ENCODE peak calls at places on chromosomes 11 and 22, in six cellular contexts. One of them, this sample, is unnamed.

GRCh38 chr11:72446929-72447753 is 12.8 kb upstream of the CLPB start:
- DNase-seq in progenitor cell of endocrine pancreas: no peak
- DNase-seq in NCI-H146: peak
- DNase-seq in ACHN: peak
- DNase-seq in NCI-H774: peak
- DNase-seq in activated CD8-positive, alpha-beta memory T cell treated with anti-CD3 and anti-CD28 coated beads, Interleukin-2, amount 50 U/mL, for 48 hours: no peak
- DNase-seq in this sample: peak

GRCh38 chr11:122439911-122440782 is 215.4 kb upstream of the UBASH3B start:
- DNase-seq in progenitor cell of endocrine pancreas: no peak
- DNase-seq in NCI-H146: no peak
- DNase-seq in ACHN: no peak
- DNase-seq in NCI-H774: peak
- DNase-seq in activated CD8-positive, alpha-beta memory T cell treated with anti-CD3 and anti-CD28 coated beads, Interleukin-2, amount 50 U/mL, for 48 hours: no peak
- DNase-seq in this sample: no peak

GRCh38 chr11:111739299-111739698 is 26.9 kb downstream of the PPP2R1B start:
- DNase-seq in progenitor cell of endocrine pancreas: no peak
- DNase-seq in NCI-H146: no peak
- DNase-seq in ACHN: no peak
- DNase-seq in NCI-H774: no peak
- DNase-seq in activated CD8-positive, alpha-beta memory T cell treated with anti-CD3 and anti-CD28 coated beads, Interleukin-2, amount 50 U/mL, for 48 hours: no peak
- DNase-seq in this sample: no peak

GRCh38 chr11:83054904-83055380 is 16.8 kb downstream of the RAB30 start:
- DNase-seq in progenitor cell of endocrine pancreas: no peak
- DNase-seq in NCI-H146: peak
- DNase-seq in ACHN: no peak
- DNase-seq in NCI-H774: peak
- DNase-seq in activated CD8-positive, alpha-beta memory T cell treated with anti-CD3 and anti-CD28 coated beads, Interleukin-2, amount 50 U/mL, for 48 hours: no peak
- DNase-seq in this sample: no peak

GRCh38 chr22:27215826-27216320 is 558.5 kb downstream of the MIAT start:
- DNase-seq in progenitor cell of endocrine pancreas: no peak
- DNase-seq in NCI-H146: no peak
- DNase-seq in ACHN: no peak
- DNase-seq in NCI-H774: no peak
- DNase-seq in activated CD8-positive, alpha-beta memory T cell treated with anti-CD3 and anti-CD28 coated beads, Interleukin-2, amount 50 U/mL, for 48 hours: no peak
- DNase-seq in this sample: no peak

GRCh38 chr11:820655-821512 is 2.2 kb downstream of the PNPLA2 start:
- DNase-seq in progenitor cell of endocrine pancreas: no peak
- DNase-seq in NCI-H146: no peak
- DNase-seq in ACHN: peak
- DNase-seq in NCI-H774: no peak
- DNase-seq in activated CD8-positive, alpha-beta memory T cell treated with anti-CD3 and anti-CD28 coated beads, Interleukin-2, amount 50 U/mL, for 48 hours: no peak
- DNase-seq in this sample: no peak

GRCh38 chr22:47130883-47131610 is 368.6 kb downstream of the TBC1D22A start:
- DNase-seq in progenitor cell of endocrine pancreas: no peak
- DNase-seq in NCI-H146: no peak
- DNase-seq in ACHN: no peak
- DNase-seq in NCI-H774: no peak
- DNase-seq in activated CD8-positive, alpha-beta memory T cell treated with anti-CD3 and anti-CD28 coated beads, Interleukin-2, amount 50 U/mL, for 48 hours: no peak
- DNase-seq in this sample: peak

GRCh38 chr11:17528181-17528691 is 16.0 kb downstream of the USH1C start:
- DNase-seq in progenitor cell of endocrine pancreas: peak
- DNase-seq in NCI-H146: peak
- DNase-seq in ACHN: peak
- DNase-seq in NCI-H774: peak
- DNase-seq in activated CD8-positive, alpha-beta memory T cell treated with anti-CD3 and anti-CD28 coated beads, Interleukin-2, amount 50 U/mL, for 48 hours: peak
- DNase-seq in this sample: no peak

GRCh38 chr22:49244466-49245420 is 582.9 kb downstream of the BRD1 start:
- DNase-seq in progenitor cell of endocrine pancreas: no peak
- DNase-seq in NCI-H146: peak
- DNase-seq in ACHN: no peak
- DNase-seq in NCI-H774: no peak
- DNase-seq in activated CD8-positive, alpha-beta memory T cell treated with anti-CD3 and anti-CD28 coated beads, Interleukin-2, amount 50 U/mL, for 48 hours: no peak
- DNase-seq in this sample: no peak

GRCh38 chr22:48528221-48528915 is 1299.3 kb downstream of the BRD1 start:
- DNase-seq in progenitor cell of endocrine pancreas: no peak
- DNase-seq in NCI-H146: peak
- DNase-seq in ACHN: no peak
- DNase-seq in NCI-H774: peak
- DNase-seq in activated CD8-positive, alpha-beta memory T cell treated with anti-CD3 and anti-CD28 coated beads, Interleukin-2, amount 50 U/mL, for 48 hours: no peak
- DNase-seq in this sample: no peak

GRCh38 chr22:46788426-46789168 is 26.1 kb downstream of the TBC1D22A start:
- DNase-seq in progenitor cell of endocrine pancreas: no peak
- DNase-seq in NCI-H146: no peak
- DNase-seq in ACHN: no peak
- DNase-seq in NCI-H774: no peak
- DNase-seq in activated CD8-positive, alpha-beta memory T cell treated with anti-CD3 and anti-CD28 coated beads, Interleukin-2, amount 50 U/mL, for 48 hours: no peak
- DNase-seq in this sample: no peak

GRCh38 chr11:75288846-75289760 is 48.5 kb downstream of the TPBGL start:
- DNase-seq in progenitor cell of endocrine pancreas: no peak
- DNase-seq in NCI-H146: no peak
- DNase-seq in ACHN: no peak
- DNase-seq in NCI-H774: no peak
- DNase-seq in activated CD8-positive, alpha-beta memory T cell treated with anti-CD3 and anti-CD28 coated beads, Interleukin-2, amount 50 U/mL, for 48 hours: no peak
- DNase-seq in this sample: no peak

GRCh38 chr11:114562166-114562916 is 2.7 kb upstream of the NXPE1 start:
- DNase-seq in progenitor cell of endocrine pancreas: no peak
- DNase-seq in NCI-H146: no peak
- DNase-seq in ACHN: no peak
- DNase-seq in NCI-H774: no peak
- DNase-seq in activated CD8-positive, alpha-beta memory T cell treated with anti-CD3 and anti-CD28 coated beads, Interleukin-2, amount 50 U/mL, for 48 hours: no peak
- DNase-seq in this sample: no peak

GRCh38 chr11:17827006-17827405 is 92.4 kb downstream of the KCNC1 start:
- DNase-seq in progenitor cell of endocrine pancreas: no peak
- DNase-seq in NCI-H146: peak
- DNase-seq in ACHN: no peak
- DNase-seq in NCI-H774: no peak
- DNase-seq in activated CD8-positive, alpha-beta memory T cell treated with anti-CD3 and anti-CD28 coated beads, Interleukin-2, amount 50 U/mL, for 48 hours: no peak
- DNase-seq in this sample: no peak

GRCh38 chr11:111526501-111526900 is 11.9 kb downstream of the HOATZ start:
- DNase-seq in progenitor cell of endocrine pancreas: no peak
- DNase-seq in NCI-H146: no peak
- DNase-seq in ACHN: peak
- DNase-seq in NCI-H774: no peak
- DNase-seq in activated CD8-positive, alpha-beta memory T cell treated with anti-CD3 and anti-CD28 coated beads, Interleukin-2, amount 50 U/mL, for 48 hours: no peak
- DNase-seq in this sample: peak

GRCh38 chr11:2525941-2526807 is 81.4 kb downstream of the KCNQ1 start:
- DNase-seq in progenitor cell of endocrine pancreas: peak
- DNase-seq in NCI-H146: no peak
- DNase-seq in ACHN: no peak
- DNase-seq in NCI-H774: no peak
- DNase-seq in activated CD8-positive, alpha-beta memory T cell treated with anti-CD3 and anti-CD28 coated beads, Interleukin-2, amount 50 U/mL, for 48 hours: peak
- DNase-seq in this sample: no peak

GRCh38 chr22:22770881-22771280 is 116.7 kb upstream of the IGLL5 start:
- DNase-seq in progenitor cell of endocrine pancreas: no peak
- DNase-seq in NCI-H146: no peak
- DNase-seq in ACHN: no peak
- DNase-seq in NCI-H774: no peak
- DNase-seq in activated CD8-positive, alpha-beta memory T cell treated with anti-CD3 and anti-CD28 coated beads, Interleukin-2, amount 50 U/mL, for 48 hours: no peak
- DNase-seq in this sample: no peak

GRCh38 chr11:46458491-46458890 is 66.9 kb upstream of the CHRM4 start:
- DNase-seq in progenitor cell of endocrine pancreas: no peak
- DNase-seq in NCI-H146: no peak
- DNase-seq in ACHN: no peak
- DNase-seq in NCI-H774: no peak
- DNase-seq in activated CD8-positive, alpha-beta memory T cell treated with anti-CD3 and anti-CD28 coated beads, Interleukin-2, amount 50 U/mL, for 48 hours: no peak
- DNase-seq in this sample: no peak

GRCh38 chr22:29215012-29215860 is 9.5 kb downstream of the EMID1 start:
- DNase-seq in progenitor cell of endocrine pancreas: no peak
- DNase-seq in NCI-H146: peak
- DNase-seq in ACHN: no peak
- DNase-seq in NCI-H774: no peak
- DNase-seq in activated CD8-positive, alpha-beta memory T cell treated with anti-CD3 and anti-CD28 coated beads, Interleukin-2, amount 50 U/mL, for 48 hours: no peak
- DNase-seq in this sample: no peak

GRCh38 chr22:49365191-49365837 is 462.4 kb downstream of the BRD1 start:
- DNase-seq in progenitor cell of endocrine pancreas: no peak
- DNase-seq in NCI-H146: peak
- DNase-seq in ACHN: no peak
- DNase-seq in NCI-H774: no peak
- DNase-seq in activated CD8-positive, alpha-beta memory T cell treated with anti-CD3 and anti-CD28 coated beads, Interleukin-2, amount 50 U/mL, for 48 hours: peak
- DNase-seq in this sample: no peak

GRCh38 chr22:35984183-35984710 is 44.4 kb downstream of the RBFOX2 start:
- DNase-seq in progenitor cell of endocrine pancreas: no peak
- DNase-seq in NCI-H146: no peak
- DNase-seq in ACHN: no peak
- DNase-seq in NCI-H774: no peak
- DNase-seq in activated CD8-positive, alpha-beta memory T cell treated with anti-CD3 and anti-CD28 coated beads, Interleukin-2, amount 50 U/mL, for 48 hours: no peak
- DNase-seq in this sample: no peak

GRCh38 chr11:27331984-27332383 is 31.0 kb downstream of the CCDC34 start:
- DNase-seq in progenitor cell of endocrine pancreas: no peak
- DNase-seq in NCI-H146: no peak
- DNase-seq in ACHN: no peak
- DNase-seq in NCI-H774: no peak
- DNase-seq in activated CD8-positive, alpha-beta memory T cell treated with anti-CD3 and anti-CD28 coated beads, Interleukin-2, amount 50 U/mL, for 48 hours: no peak
- DNase-seq in this sample: no peak

GRCh38 chr11:44176541-44177213 is 81.2 kb downstream of the EXT2 start:
- DNase-seq in progenitor cell of endocrine pancreas: no peak
- DNase-seq in NCI-H146: no peak
- DNase-seq in ACHN: no peak
- DNase-seq in NCI-H774: no peak
- DNase-seq in activated CD8-positive, alpha-beta memory T cell treated with anti-CD3 and anti-CD28 coated beads, Interleukin-2, amount 50 U/mL, for 48 hours: no peak
- DNase-seq in this sample: no peak

GRCh38 chr11:5300246-5300645 is 1.5 kb downstream of the OR51B4 start:
- DNase-seq in progenitor cell of endocrine pancreas: no peak
- DNase-seq in NCI-H146: no peak
- DNase-seq in ACHN: no peak
- DNase-seq in NCI-H774: no peak
- DNase-seq in activated CD8-positive, alpha-beta memory T cell treated with anti-CD3 and anti-CD28 coated beads, Interleukin-2, amount 50 U/mL, for 48 hours: no peak
- DNase-seq in this sample: no peak

GRCh38 chr11:20360650-20361049 is 2.9 kb upstream of the HTATIP2 start:
- DNase-seq in progenitor cell of endocrine pancreas: no peak
- DNase-seq in NCI-H146: no peak
- DNase-seq in ACHN: peak
- DNase-seq in NCI-H774: no peak
- DNase-seq in activated CD8-positive, alpha-beta memory T cell treated with anti-CD3 and anti-CD28 coated beads, Interleukin-2, amount 50 U/mL, for 48 hours: peak
- DNase-seq in this sample: peak

GRCh38 chr11:65882191-65883057 is 2.8 kb downstream of the CTSW start:
- DNase-seq in progenitor cell of endocrine pancreas: no peak
- DNase-seq in NCI-H146: no peak
- DNase-seq in ACHN: no peak
- DNase-seq in NCI-H774: no peak
- DNase-seq in activated CD8-positive, alpha-beta memory T cell treated with anti-CD3 and anti-CD28 coated beads, Interleukin-2, amount 50 U/mL, for 48 hours: no peak
- DNase-seq in this sample: no peak

GRCh38 chr11:94838027-94838610 is 70.0 kb downstream of the AMOTL1 start:
- DNase-seq in progenitor cell of endocrine pancreas: no peak
- DNase-seq in NCI-H146: no peak
- DNase-seq in ACHN: no peak
- DNase-seq in NCI-H774: peak
- DNase-seq in activated CD8-positive, alpha-beta memory T cell treated with anti-CD3 and anti-CD28 coated beads, Interleukin-2, amount 50 U/mL, for 48 hours: no peak
- DNase-seq in this sample: no peak

GRCh38 chr11:41245704-41246398 is 213.6 kb downstream of the LRRC4C start:
- DNase-seq in progenitor cell of endocrine pancreas: no peak
- DNase-seq in NCI-H146: peak
- DNase-seq in ACHN: peak
- DNase-seq in NCI-H774: no peak
- DNase-seq in activated CD8-positive, alpha-beta memory T cell treated with anti-CD3 and anti-CD28 coated beads, Interleukin-2, amount 50 U/mL, for 48 hours: no peak
- DNase-seq in this sample: no peak

GRCh38 chr22:49760630-49761571 is 66.8 kb downstream of the BRD1 start:
- DNase-seq in progenitor cell of endocrine pancreas: peak
- DNase-seq in NCI-H146: no peak
- DNase-seq in ACHN: no peak
- DNase-seq in NCI-H774: no peak
- DNase-seq in activated CD8-positive, alpha-beta memory T cell treated with anti-CD3 and anti-CD28 coated beads, Interleukin-2, amount 50 U/mL, for 48 hours: peak
- DNase-seq in this sample: peak

GRCh38 chr22:20033045-20033706 is 12.3 kb downstream of the TANGO2 start:
- DNase-seq in progenitor cell of endocrine pancreas: no peak
- DNase-seq in NCI-H146: no peak
- DNase-seq in ACHN: no peak
- DNase-seq in NCI-H774: no peak
- DNase-seq in activated CD8-positive, alpha-beta memory T cell treated with anti-CD3 and anti-CD28 coated beads, Interleukin-2, amount 50 U/mL, for 48 hours: no peak
- DNase-seq in this sample: no peak

This sample was measured in Jurkat, Clone E6-1.